ENCODE peak calls at places on chromosomes 7 and 10, in six cellular contexts. C is OCI-LY7, L is GM13977, A is iris pigment epithelial cell, Z is vagina, T is spleen. P is an unnamed sample.

GRCh38 chr7:137313196-137313595 is 30.3 kb downstream of the PTN start:
- DNase-seq in C (no peak), L (no peak), A (peak), Z (no peak), T (no peak), P (no peak)

GRCh38 chr7:30813466-30813865 is 42.2 kb downstream of the MINDY4 start:
- DNase-seq in C (no peak), L (no peak), A (no peak), Z (no peak), T (no peak), P (no peak)

GRCh38 chr7:23331132-23331531 is 32.0 kb downstream of the MALSU1 start:
- DNase-seq in C (no peak), L (no peak), A (no peak), Z (no peak), T (no peak), P (no peak)

GRCh38 chr10:94403034-94403822 is 887 bp downstream of the TBC1D12 start:
- DNase-seq in C (peak), L (peak), A (peak), Z (no peak), T (peak), P (peak)

GRCh38 chr7:19560111-19560883 is 148.5 kb downstream of the POLR1F start:
- DNase-seq in C (no peak), L (no peak), A (peak), Z (no peak), T (no peak), P (no peak)

GRCh38 chr7:79317728-79318127 is 135.7 kb downstream of the MAGI2 start:
- DNase-seq in C (no peak), L (no peak), A (peak), Z (no peak), T (no peak), P (peak)

GRCh38 chr7:73715648-73716317 is 3.7 kb downstream of the STX1A start:
- DNase-seq in C (peak), L (peak), A (peak), Z (no peak), T (no peak), P (no peak)

GRCh38 chr7:139875821-139876241 is 46.8 kb downstream of the TBXAS1 start:
- DNase-seq in C (no peak), L (no peak), A (no peak), Z (peak), T (peak), P (no peak)

GRCh38 chr7:140604760-140605159 is 35.9 kb downstream of the DENND2A start:
- DNase-seq in C (no peak), L (no peak), A (peak), Z (no peak), T (no peak), P (no peak)

GRCh38 chr7:26309089-26309488 is 17.4 kb downstream of the SNX10 start:
- DNase-seq in C (no peak), L (no peak), A (no peak), Z (no peak), T (no peak), P (no peak)

GRCh38 chr10:28169525-28169924 is 133.3 kb downstream of the MPP7 start:
- DNase-seq in C (no peak), L (no peak), A (no peak), Z (no peak), T (no peak), P (no peak)

GRCh38 chr7:115087437-115087836 is 165.5 kb downstream of the MDFIC start:
- DNase-seq in C (no peak), L (no peak), A (peak), Z (no peak), T (no peak), P (no peak)

GRCh38 chr10:2284071-2284470 is 546.7 kb upstream of the ADARB2 start:
- DNase-seq in C (no peak), L (no peak), A (no peak), Z (no peak), T (no peak), P (no peak)

GRCh38 chr7:151844080-151844827 is 32.7 kb downstream of the PRKAG2 start:
- DNase-seq in C (no peak), L (no peak), A (peak), Z (no peak), T (no peak), P (no peak)